ENCODE peak calls at places on chromosomes 6 and 20, in eight cellular contexts. One of them, this sample, is unnamed.

GRCh38 chr20:51470907-51471411 is 71.6 kb downstream of the NFATC2 start:
- DNase-seq in IMR-90: no peak
- DNase-seq in tibial nerve: no peak
- DNase-seq in Peyer's patch: no peak
- DNase-seq in stomach: no peak
- DNase-seq in uterus: no peak
- DNase-seq in A549: no peak
- DNase-seq in H1: no peak
- DNase-seq in this sample: no peak

GRCh38 chr20:63978319-63979220 is 872 bp downstream of the SAMD10 start:
- DNase-seq in IMR-90: peak; percentile 43
- DNase-seq in tibial nerve: no peak
- DNase-seq in Peyer's patch: peak; percentile 82
- DNase-seq in stomach: peak; percentile 89
- DNase-seq in uterus: peak; percentile 37
- DNase-seq in A549: no peak
- DNase-seq in H1: no peak
- DNase-seq in this sample: peak; percentile 92

GRCh38 chr6:112331306-112331705 is 15.8 kb upstream of the RFPL4B start:
- DNase-seq in IMR-90: no peak
- DNase-seq in tibial nerve: no peak
- DNase-seq in Peyer's patch: no peak
- DNase-seq in stomach: no peak
- DNase-seq in uterus: no peak
- DNase-seq in A549: no peak
- DNase-seq in H1: no peak
- DNase-seq in this sample: no peak

GRCh38 chr6:136628996-136629395 is 78.8 kb upstream of the MAP7 start:
- DNase-seq in IMR-90: peak; percentile 28
- DNase-seq in tibial nerve: no peak
- DNase-seq in Peyer's patch: no peak
- DNase-seq in stomach: no peak
- DNase-seq in uterus: no peak
- DNase-seq in A549: no peak
- DNase-seq in H1: no peak
- DNase-seq in this sample: no peak

GRCh38 chr6:26170181-26170580 is 83.0 kb downstream of the HFE start:
- DNase-seq in IMR-90: no peak
- DNase-seq in tibial nerve: no peak
- DNase-seq in Peyer's patch: no peak
- DNase-seq in stomach: no peak
- DNase-seq in uterus: no peak
- DNase-seq in A549: no peak
- DNase-seq in H1: no peak
- DNase-seq in this sample: no peak

GRCh38 chr6:69416739-69417138 is 380.1 kb downstream of the LMBRD1 start:
- DNase-seq in IMR-90: no peak
- DNase-seq in tibial nerve: no peak
- DNase-seq in Peyer's patch: no peak
- DNase-seq in stomach: no peak
- DNase-seq in uterus: no peak
- DNase-seq in A549: no peak
- DNase-seq in H1: no peak
- DNase-seq in this sample: no peak

GRCh38 chr6:139877828-139878405 is 503.5 kb upstream of the CITED2 start:
- DNase-seq in IMR-90: no peak
- DNase-seq in tibial nerve: no peak
- DNase-seq in Peyer's patch: no peak
- DNase-seq in stomach: no peak
- DNase-seq in uterus: no peak
- DNase-seq in A549: no peak
- DNase-seq in H1: no peak
- DNase-seq in this sample: peak; percentile 35

GRCh38 chr6:134437376-134437775 is 119.5 kb upstream of the SGK1 start:
- DNase-seq in IMR-90: peak; percentile 75
- DNase-seq in tibial nerve: no peak
- DNase-seq in Peyer's patch: peak; percentile 21
- DNase-seq in stomach: no peak
- DNase-seq in uterus: no peak
- DNase-seq in A549: peak; percentile 53
- DNase-seq in H1: no peak
- DNase-seq in this sample: peak; percentile 70

GRCh38 chr6:155224618-155225017 is 39.2 kb upstream of the CLDN20 start:
- DNase-seq in IMR-90: no peak
- DNase-seq in tibial nerve: no peak
- DNase-seq in Peyer's patch: no peak
- DNase-seq in stomach: no peak
- DNase-seq in uterus: no peak
- DNase-seq in A549: no peak
- DNase-seq in H1: no peak
- DNase-seq in this sample: peak; percentile 44

GRCh38 chr6:160883999-160884398 is 107.6 kb upstream of the MAP3K4 start:
- DNase-seq in IMR-90: no peak
- DNase-seq in tibial nerve: no peak
- DNase-seq in Peyer's patch: no peak
- DNase-seq in stomach: no peak
- DNase-seq in uterus: no peak
- DNase-seq in A549: no peak
- DNase-seq in H1: no peak
- DNase-seq in this sample: no peak

GRCh38 chr6:17494177-17494576 is 100.8 kb downstream of the CAP2 start:
- DNase-seq in IMR-90: no peak
- DNase-seq in tibial nerve: no peak
- DNase-seq in Peyer's patch: no peak
- DNase-seq in stomach: no peak
- DNase-seq in uterus: no peak
- DNase-seq in A549: no peak
- DNase-seq in H1: no peak
- DNase-seq in this sample: no peak

GRCh38 chr6:165616116-165616515 is 46.9 kb downstream of the PDE10A start:
- DNase-seq in IMR-90: peak; percentile 18
- DNase-seq in tibial nerve: no peak
- DNase-seq in Peyer's patch: no peak
- DNase-seq in stomach: no peak
- DNase-seq in uterus: no peak
- DNase-seq in A549: no peak
- DNase-seq in H1: no peak
- DNase-seq in this sample: peak; percentile 78

GRCh38 chr20:56359212-56360132 is 698 bp downstream of the FAM210B start:
- DNase-seq in IMR-90: peak; percentile 73
- DNase-seq in tibial nerve: no peak
- DNase-seq in Peyer's patch: peak; percentile 19
- DNase-seq in stomach: peak; percentile 38
- DNase-seq in uterus: peak; percentile 38
- DNase-seq in A549: peak; percentile 48
- DNase-seq in H1: no peak
- DNase-seq in this sample: peak; percentile 36

GRCh38 chr6:31114540-31114876 is at the start of gene PSORS1C1:
- DNase-seq in IMR-90: peak; percentile 95
- DNase-seq in tibial nerve: peak; percentile 33
- DNase-seq in Peyer's patch: no peak
- DNase-seq in stomach: peak; percentile 83
- DNase-seq in uterus: peak; percentile 91
- DNase-seq in A549: peak; percentile 81
- DNase-seq in H1: no peak
- DNase-seq in this sample: no peak

GRCh38 chr6:3117912-3118352 is 579 bp upstream of the BPHL start:
- DNase-seq in IMR-90: no peak
- DNase-seq in tibial nerve: no peak
- DNase-seq in Peyer's patch: no peak
- DNase-seq in stomach: no peak
- DNase-seq in uterus: no peak
- DNase-seq in A549: no peak
- DNase-seq in H1: no peak
- DNase-seq in this sample: no peak

GRCh38 chr6:167858086-167858591 is 31.4 kb downstream of the AFDN start:
- DNase-seq in IMR-90: peak; percentile 51
- DNase-seq in tibial nerve: no peak
- DNase-seq in Peyer's patch: no peak
- DNase-seq in stomach: no peak
- DNase-seq in uterus: no peak
- DNase-seq in A549: no peak
- DNase-seq in H1: no peak
- DNase-seq in this sample: no peak

GRCh38 chr6:31908791-31909190 is 6.9 kb upstream of the ZBTB12 start:
- DNase-seq in IMR-90: peak; percentile 90
- DNase-seq in tibial nerve: no peak
- DNase-seq in Peyer's patch: no peak
- DNase-seq in stomach: no peak
- DNase-seq in uterus: no peak
- DNase-seq in A549: peak; percentile 35
- DNase-seq in H1: no peak
- DNase-seq in this sample: no peak

GRCh38 chr6:33770116-33770832 is 18.7 kb downstream of the LEMD2 start:
- DNase-seq in IMR-90: no peak
- DNase-seq in tibial nerve: no peak
- DNase-seq in Peyer's patch: no peak
- DNase-seq in stomach: no peak
- DNase-seq in uterus: peak; percentile 35
- DNase-seq in A549: no peak
- DNase-seq in H1: no peak
- DNase-seq in this sample: no peak
- TF ChIP-seq POLR2A in IMR-90: no peak
- TF ChIP-seq POLR2A in tibial nerve: no peak
- TF ChIP-seq POLR2A in Peyer's patch: no peak
- TF ChIP-seq POLR2A in stomach: no peak
- TF ChIP-seq POLR2A in uterus: no peak
- TF ChIP-seq POLR2A in A549: no peak
- TF ChIP-seq POLR2A in H1: no peak
- TF ChIP-seq POLR2A in this sample: no peak

DNA sequence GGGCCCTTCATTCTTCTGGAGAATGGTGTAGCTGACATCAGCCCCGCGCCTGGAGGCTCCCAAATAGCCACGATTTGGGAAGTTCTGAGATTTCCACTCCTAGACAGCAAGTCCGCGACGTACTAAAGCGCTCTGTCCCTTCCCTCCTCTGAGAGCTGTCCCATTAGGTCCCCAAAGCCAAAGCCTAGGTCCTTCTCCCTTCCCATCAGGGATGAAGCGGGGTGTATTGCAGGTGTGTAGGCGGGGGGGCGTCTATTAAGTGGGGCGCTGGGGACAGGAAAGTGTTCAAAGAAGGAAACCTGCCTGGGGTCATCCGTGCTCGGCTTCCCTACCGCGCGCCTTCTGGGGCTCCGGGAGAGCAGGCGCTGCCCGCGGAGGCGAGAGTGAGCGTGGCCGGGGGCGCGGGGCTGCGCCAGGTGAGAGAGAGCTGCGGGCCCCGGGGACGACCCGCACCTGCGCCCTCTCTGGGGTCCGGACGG is 595 bp downstream of the MOXD1 start:
- DNase-seq in IMR-90: no peak
- DNase-seq in tibial nerve: no peak
- DNase-seq in Peyer's patch: no peak
- DNase-seq in stomach: no peak
- DNase-seq in uterus: peak; percentile 19
- DNase-seq in A549: no peak
- DNase-seq in H1: no peak
- DNase-seq in this sample: no peak
- H3K4me3 ChIP-seq in IMR-90: peak overlapping the region; percentile 93
- H3K4me3 ChIP-seq in tibial nerve: peak overlapping the region; percentile 82
- H3K4me3 ChIP-seq in Peyer's patch: peak overlapping the region; percentile 50
- H3K4me3 ChIP-seq in stomach: peak overlapping the region; percentile 89
- H3K4me3 ChIP-seq in uterus: peak overlapping the region; percentile 45
- H3K4me3 ChIP-seq in A549: peak overlapping the region; percentile 58
- H3K4me3 ChIP-seq in H1: peak overlapping the region; percentile 79
- H3K4me3 ChIP-seq in this sample: no peak overlapping the region

DNA sequence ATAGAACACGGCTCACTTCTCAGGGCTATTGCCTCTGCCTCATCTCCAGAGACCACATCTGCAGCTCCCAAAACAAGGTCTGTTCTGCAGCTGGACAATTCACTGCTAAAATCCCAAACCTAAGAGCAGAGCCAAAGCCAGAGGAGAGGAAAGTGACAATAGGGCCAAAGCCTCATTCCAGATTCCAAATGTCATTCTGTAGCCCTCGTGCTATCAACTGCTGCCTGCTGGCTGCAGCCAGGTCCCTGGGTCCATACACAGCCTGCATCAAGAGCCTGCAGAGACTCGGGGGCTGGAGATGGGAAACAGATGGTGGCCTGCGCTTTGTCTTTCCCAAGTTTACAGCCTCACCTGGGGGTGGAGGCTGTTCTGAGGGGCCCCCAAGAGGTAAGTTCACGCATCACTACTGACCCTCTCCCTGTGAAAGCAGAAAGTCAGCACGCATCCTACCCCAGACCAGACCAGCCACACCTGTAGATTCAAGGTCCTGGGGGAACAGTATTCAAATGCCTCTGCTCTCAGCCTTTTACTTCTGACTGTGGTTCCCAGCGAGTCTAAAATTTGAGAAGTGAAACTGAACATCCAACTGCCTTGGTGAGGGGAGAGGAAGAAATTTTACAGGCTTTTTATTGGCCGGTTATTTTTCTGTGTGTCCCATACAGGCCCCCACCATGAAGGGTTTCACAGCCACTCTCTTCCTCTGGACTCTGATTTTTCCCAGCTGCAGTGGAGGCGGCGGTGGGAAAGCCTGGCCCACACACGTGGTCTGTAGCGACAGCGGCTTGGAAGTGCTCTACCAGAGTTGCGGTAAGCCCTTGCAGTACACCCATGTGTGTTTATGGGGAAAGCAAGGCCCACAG is at the start of gene LY86:
- DNase-seq in IMR-90: no peak
- DNase-seq in tibial nerve: no peak
- DNase-seq in Peyer's patch: peak; percentile 52
- DNase-seq in stomach: no peak
- DNase-seq in uterus: peak; percentile 27
- DNase-seq in A549: no peak
- DNase-seq in H1: no peak
- DNase-seq in this sample: peak; percentile 89
- TF ChIP-seq POLR2A in IMR-90: no peak
- TF ChIP-seq POLR2A in tibial nerve: no peak
- TF ChIP-seq POLR2A in Peyer's patch: no peak
- TF ChIP-seq POLR2A in stomach: no peak
- TF ChIP-seq POLR2A in uterus: no peak
- TF ChIP-seq POLR2A in A549: no peak
- TF ChIP-seq POLR2A in H1: no peak
- TF ChIP-seq POLR2A in this sample: no peak

GRCh38 chr6:41602422-41602743 is 35.9 kb upstream of the MDFI start:
- DNase-seq in IMR-90: no peak
- DNase-seq in tibial nerve: no peak
- DNase-seq in Peyer's patch: no peak
- DNase-seq in stomach: no peak
- DNase-seq in uterus: no peak
- DNase-seq in A549: no peak
- DNase-seq in H1: no peak
- DNase-seq in this sample: no peak

GRCh38 chr6:41601248-41601549 is 37.1 kb upstream of the MDFI start:
- DNase-seq in IMR-90: no peak
- DNase-seq in tibial nerve: no peak
- DNase-seq in Peyer's patch: no peak
- DNase-seq in stomach: no peak
- DNase-seq in uterus: no peak
- DNase-seq in A549: no peak
- DNase-seq in H1: no peak
- DNase-seq in this sample: no peak

GRCh38 chr6:41604006-41604405 is 34.3 kb upstream of the MDFI start:
- DNase-seq in IMR-90: no peak
- DNase-seq in tibial nerve: no peak
- DNase-seq in Peyer's patch: no peak
- DNase-seq in stomach: no peak
- DNase-seq in uterus: no peak
- DNase-seq in A549: no peak
- DNase-seq in H1: no peak
- DNase-seq in this sample: no peak

GRCh38 chr6:41600499-41601247 is 37.6 kb upstream of the MDFI start:
- DNase-seq in IMR-90: no peak
- DNase-seq in tibial nerve: no peak
- DNase-seq in Peyer's patch: no peak
- DNase-seq in stomach: no peak
- DNase-seq in uterus: no peak
- DNase-seq in A549: no peak
- DNase-seq in H1: no peak
- DNase-seq in this sample: no peak

GRCh38 chr6:41602864-41603608 is 35.2 kb upstream of the MDFI start:
- DNase-seq in IMR-90: peak; percentile 82
- DNase-seq in tibial nerve: peak; percentile 31
- DNase-seq in Peyer's patch: peak; percentile 70
- DNase-seq in stomach: peak; percentile 79
- DNase-seq in uterus: peak; percentile 75
- DNase-seq in A549: peak; percentile 80
- DNase-seq in H1: peak; percentile 61
- DNase-seq in this sample: peak; percentile 88
- H3K4me3 ChIP-seq in IMR-90: no peak overlapping the region
- H3K4me3 ChIP-seq in tibial nerve: no peak overlapping the region
- H3K4me3 ChIP-seq in Peyer's patch: no peak overlapping the region
- H3K4me3 ChIP-seq in stomach: no peak overlapping the region
- H3K4me3 ChIP-seq in uterus: peak overlapping the region; percentile 6
- H3K4me3 ChIP-seq in A549: peak overlapping the region; percentile 23
- H3K4me3 ChIP-seq in H1: peak overlapping the region; percentile 54
- H3K4me3 ChIP-seq in this sample: no peak overlapping the region

This sample was measured in NB4.